ENCODE peak calls at places on chromosomes 3 and 15, in seven cellular contexts. R is stimulated activated CD8-positive, alpha-beta memory T cell treated with anti-CD3 and anti-CD28 coated beads, Interleukin-12 subunit alpha, Interleukin-12 subunit beta, amount 100 ng/mL, for 4 hours; H is GOT3; W is HS-5; F is effector CD8-positive, alpha-beta T cell; Y is activated effector memory CD4-positive, alpha-beta T cell treated with Interleukin-2 at 50 U/mL for 16 hours; A is mesendoderm. X is an unnamed sample.

GRCh38 chr3:129461022-129461421 is 21.0 kb downstream of the IFT122 start:
- DNase-seq in W (peak), H (no peak), A (no peak), F (no peak), Y (no peak), R (no peak), X (peak)

GRCh38 chr3:83928903-83929302 is 1029.9 kb upstream of the CADM2 start:
- DNase-seq in W (no peak), R (no peak), Y (no peak), H (no peak), F (no peak), A (no peak), X (no peak)

GRCh38 chr3:128422762-128423524 is 43.7 kb downstream of the DNAJB8 start:
- DNase-seq in R (no peak), Y (no peak), F (no peak), A (no peak), H (no peak), W (no peak), X (no peak)

GRCh38 chr15:45201557-45202246 is 13.9 kb upstream of the SHF start:
- DNase-seq in A (no peak), H (no peak), Y (no peak), R (no peak), F (no peak), W (no peak), X (no peak)

GRCh38 chr3:39644176-39644575 is 165.2 kb upstream of the MYRIP start:
- DNase-seq in W (peak), Y (no peak), A (no peak), R (no peak), F (no peak), H (no peak), X (peak)

GRCh38 chr3:124812291-124813265 is 74.6 kb downstream of the ITGB5 start:
- DNase-seq in W (peak), Y (no peak), F (no peak), H (peak), R (no peak), A (peak), X (peak)

GRCh38 chr15:47963265-47963664 is 157.5 kb upstream of the SLC24A5 start:
- DNase-seq in A (no peak), H (no peak), R (no peak), F (no peak), W (no peak), Y (no peak), X (no peak)

GRCh38 chr3:43621406-43621973 is 321 bp downstream of the ANO10 start:
- DNase-seq in A (no peak), F (peak), W (no peak), R (no peak), H (no peak), Y (no peak), X (no peak)

GRCh38 chr3:156404217-156404616 is 150.7 kb downstream of the SSR3 start:
- DNase-seq in F (no peak), R (no peak), Y (no peak), H (no peak), W (no peak), A (no peak), X (no peak)

GRCh38 chr3:12903000-12903800 is 61.8 kb upstream of the RPL32 start:
- DNase-seq in W (no peak), F (no peak), A (no peak), H (no peak), R (no peak), Y (no peak), X (no peak)

GRCh38 chr3:142929109-142929508 is 34.4 kb downstream of the PAQR9 start:
- DNase-seq in R (no peak), H (no peak), Y (no peak), F (no peak), W (peak), A (peak), X (peak)

GRCh38 chr3:134004841-134005240 is 24.9 kb downstream of the SLCO2A1 start:
- DNase-seq in A (no peak), W (no peak), F (no peak), H (no peak), R (no peak), Y (no peak), X (peak)

GRCh38 chr3:186164696-186165095 is 55.8 kb upstream of the ETV5 start:
- DNase-seq in R (no peak), Y (no peak), W (no peak), F (no peak), H (no peak), A (no peak), X (no peak)

GRCh38 chr15:74055804-74056203 is 26.5 kb downstream of the GOLGA6A start:
- DNase-seq in H (no peak), W (no peak), R (no peak), F (no peak), A (no peak), Y (no peak), X (no peak)

GRCh38 chr15:49715213-49715612 is 94.4 kb downstream of the DTWD1 start:
- DNase-seq in W (no peak), F (no peak), H (no peak), Y (no peak), A (no peak), R (no peak), X (no peak)

X was measured in mammary epithelial cell.